ENCODE peak calls at places on chromosomes 6 and 20, in four cellular contexts. S, K, E and P are unnamed samples.

GRCh38 chr20:57450419-57450818 is 59.2 kb downstream of the RBM38 start:
- DNase-seq in S (peak; percentile 71), K (no peak), E (peak; percentile 68), P (no peak)

GRCh38 chr6:37766717-37767116 is 52.8 kb upstream of the ZFAND3 start:
- DNase-seq in S (no peak), K (no peak), E (no peak), P (no peak)

GRCh38 chr6:128929869-128930268 is 46.9 kb downstream of the LAMA2 start:
- DNase-seq in S (no peak), K (no peak), E (no peak), P (no peak)

GRCh38 chr6:11681770-11682169 is 96.8 kb downstream of the ADTRP start:
- DNase-seq in S (no peak), K (no peak), E (no peak), P (no peak)

GRCh38 chr6:131139599-131139998 is 4.3 kb downstream of the AKAP7 start:
- DNase-seq in S (no peak), K (no peak), E (no peak), P (no peak)

GRCh38 chr6:10389739-10390494 is 25.0 kb downstream of the TFAP2A start:
- DNase-seq in S (no peak), K (no peak), E (no peak), P (no peak)

GRCh38 chr20:51089272-51089671 is 66.4 kb upstream of the KCNG1 start:
- DNase-seq in S (no peak), K (no peak), E (no peak), P (no peak)

GRCh38 chr20:2696646-2697045 is 4.1 kb downstream of the EBF4 start:
- DNase-seq in S (no peak), K (no peak), E (no peak), P (peak; percentile 34)

GRCh38 chr20:461254-462198 is 807 bp downstream of the TBC1D20 start:
- DNase-seq in S (no peak), K (no peak), E (peak; percentile 49), P (no peak)

GRCh38 chr6:121838842-121839241 is 403.4 kb downstream of the GJA1 start:
- DNase-seq in S (no peak), K (no peak), E (no peak), P (no peak)

GRCh38 chr20:34575756-34576155 is 17.2 kb downstream of the MAP1LC3A start:
- DNase-seq in S (no peak), K (no peak), E (no peak), P (no peak)

GRCh38 chr6:12414096-12414675 is 124.0 kb downstream of the EDN1 start:
- DNase-seq in S (no peak), K (no peak), E (no peak), P (no peak)

GRCh38 chr20:38167851-38168760 is 3.0 kb upstream of the TGM2 start:
- DNase-seq in S (no peak), K (no peak), E (no peak), P (no peak)

GRCh38 chr6:166078294-166078693 is 89.4 kb downstream of the TBXT start:
- DNase-seq in S (no peak), K (no peak), E (no peak), P (no peak)

GRCh38 chr6:30259140-30260035 is 46.2 kb upstream of the TRIM26 start:
- DNase-seq in S (peak; percentile 74), K (peak; percentile 40), E (no peak), P (peak; percentile 87)

GRCh38 chr6:33856655-33857054 is 52.9 kb upstream of the MLN start:
- DNase-seq in S (peak; percentile 58), K (no peak), E (no peak), P (no peak)

GRCh38 chr6:57135885-57136284 is 36.2 kb upstream of the BAG2 start:
- DNase-seq in S (no peak), K (no peak), E (no peak), P (no peak)

DNA sequence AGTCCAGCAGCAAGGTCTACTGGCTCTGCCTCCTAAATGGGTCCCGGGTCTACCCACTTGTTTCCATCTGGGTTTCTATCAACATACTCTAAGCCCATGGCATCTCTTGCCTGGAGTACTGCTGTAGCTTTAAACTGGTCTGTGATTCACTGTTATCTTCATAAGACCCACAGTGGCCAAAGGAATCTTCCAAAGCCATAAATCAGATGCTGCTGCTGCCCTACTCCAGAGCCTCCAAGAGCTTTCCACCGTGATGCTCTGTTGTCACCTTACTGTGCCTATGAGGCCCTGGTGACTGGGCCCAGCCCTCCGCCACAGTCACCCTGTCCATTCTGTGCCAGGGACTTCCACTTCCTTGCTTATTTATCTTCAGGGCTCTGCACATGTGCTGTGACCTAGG is 102.3 kb downstream of the PPP1R14C start:
- DNase-seq in S (no peak), K (no peak), E (no peak), P (no peak)
- TF ChIP-seq EGR1 in S (no peak), K (no peak), E (no peak), P (no peak)

GRCh38 chr6:148231572-148231971 is 111.1 kb upstream of the SASH1 start:
- DNase-seq in S (no peak), K (no peak), E (no peak), P (no peak)
- TF ChIP-seq EGR1 in S (no peak), K (no peak), E (no peak), P (no peak)

GRCh38 chr6:159973951-159974350 is 5.1 kb downstream of the IGF2R start:
- DNase-seq in S (no peak), K (no peak), E (peak; percentile 84), P (no peak)
- TF ChIP-seq EGR1 in S (no peak), K (no peak), E (peak; percentile 54), P (no peak)

GRCh38 chr20:25033941-25034335 is 24.0 kb downstream of the ACSS1 start:
- DNase-seq in S (no peak), K (no peak), E (no peak), P (no peak)
- TF ChIP-seq EGR1 in S (no peak), K (no peak), E (no peak), P (no peak)

GRCh38 chr6:139881728-139882211 is 507.3 kb upstream of the CITED2 start:
- DNase-seq in S (no peak), K (peak; percentile 53), E (peak; percentile 43), P (peak; percentile 58)
- TF ChIP-seq EGR1 in S (no peak), K (no peak), E (no peak), P (no peak)

GRCh38 chr20:62201173-62202082 is 18.6 kb downstream of the MTG2 start:
- DNase-seq in S (peak; percentile 26), K (no peak), E (no peak), P (no peak)
- TF ChIP-seq EGR1 in S (no peak), K (no peak), E (no peak), P (no peak)

GRCh38 chr20:7926767-7927166 is 13.5 kb downstream of the HAO1 start:
- DNase-seq in S (no peak), K (peak; percentile 12), E (peak; percentile 3), P (no peak)
- TF ChIP-seq EGR1 in S (no peak), K (no peak), E (no peak), P (no peak)

GRCh38 chr6:97947841-97948240 is 664.8 kb upstream of the MMS22L start:
- DNase-seq in S (no peak), K (peak; percentile 82), E (peak; percentile 0), P (no peak)
- TF ChIP-seq EGR1 in S (no peak), K (no peak), E (no peak), P (no peak)

GRCh38 chr6:90397929-90398674 is 101.5 kb upstream of the BACH2 start:
- DNase-seq in S (no peak), K (no peak), E (no peak), P (no peak)
- TF ChIP-seq EGR1 in S (no peak), K (no peak), E (no peak), P (no peak)

GRCh38 chr6:169292340-169293124 is 38.9 kb upstream of the THBS2 start:
- DNase-seq in S (no peak), K (peak; percentile 90), E (peak; percentile 19), P (no peak)
- TF ChIP-seq EGR1 in S (no peak), K (peak; percentile 58), E (no peak), P (no peak)